ENCODE peak calls at places on chromosomes 4 and X, in six cellular contexts. V, W, D, Z, T and I are unnamed samples.

GRCh38 chrX:76148011-76148665 is 24.7 kb upstream of the PBDC1 start:
- DNase-seq in Z (no peak), D (no peak), T (no peak), V (peak), W (peak), I (peak)

GRCh38 chrX:100643943-100644587 is at the start of gene SRPX2:
- DNase-seq in T (peak), D (peak), Z (no peak), V (no peak), W (peak), I (peak)

GRCh38 chr4:81214518-81215218 is 354 bp downstream of the PRKG2 start:
- DNase-seq in T (no peak), W (peak), Z (peak), D (no peak), V (no peak), I (no peak)

GRCh38 chr4:99759346-99759984 is 57.2 kb upstream of the DAPP1 start:
- DNase-seq in W (no peak), T (peak), D (no peak), V (no peak), Z (no peak), I (no peak)

GRCh38 chrX:129724767-129725166 is 14.0 kb upstream of the XPNPEP2 start:
- DNase-seq in V (no peak), W (no peak), T (no peak), D (no peak), Z (no peak), I (no peak)

GRCh38 chr4:82613111-82613510 is 51.3 kb upstream of the TMEM150C start:
- DNase-seq in T (no peak), W (no peak), D (no peak), Z (no peak), V (no peak), I (no peak)

GRCh38 chr4:140659935-140660710 is 91.4 kb upstream of the UCP1 start:
- DNase-seq in V (no peak), W (no peak), Z (no peak), D (no peak), T (no peak), I (peak)

GRCh38 chrX:106948641-106949040 is 28.4 kb downstream of the CLDN2 start:
- DNase-seq in V (no peak), W (no peak), D (no peak), T (no peak), Z (no peak), I (peak)

GRCh38 chrX:150036181-150036580 is 97.9 kb upstream of the EOLA2 start:
- DNase-seq in V (no peak), T (no peak), W (peak), D (no peak), Z (no peak), I (peak)

GRCh38 chr4:145804134-145804533 is 124.2 kb downstream of the C4orf51 start:
- DNase-seq in T (peak), V (no peak), D (peak), W (peak), Z (no peak), I (peak)

GRCh38 chrX:29699214-29699613 is 516.1 kb upstream of the MAGEB2 start:
- DNase-seq in T (no peak), D (no peak), V (no peak), W (peak), Z (no peak), I (no peak)

GRCh38 chr4:11741190-11741652 is 312.5 kb upstream of the HS3ST1 start:
- DNase-seq in T (no peak), V (no peak), Z (no peak), W (peak), D (no peak), I (peak)

GRCh38 chr4:6118201-6118600 is 82.1 kb downstream of the JAKMIP1 start:
- DNase-seq in T (no peak), W (no peak), V (no peak), D (no peak), Z (peak), I (no peak)

GRCh38 chr4:139367421-139368090 is 65.3 kb upstream of the NDUFC1 start:
- DNase-seq in D (peak), V (no peak), W (peak), Z (no peak), T (no peak), I (no peak)

GRCh38 chr4:38034986-38035882 is 75.0 kb downstream of the PTTG2 start:
- DNase-seq in W (peak), T (no peak), V (peak), D (no peak), Z (no peak), I (peak)

GRCh38 chrX:109472939-109473713 is 8.8 kb downstream of the GUCY2F start:
- DNase-seq in Z (no peak), V (peak), T (no peak), D (no peak), W (peak), I (peak)

GRCh38 chr4:149951501-149951900 is 126.7 kb upstream of the DCLK2 start:
- DNase-seq in V (no peak), T (no peak), Z (no peak), W (no peak), D (no peak), I (no peak)

GRCh38 chr4:109078724-109079123 is 223.7 kb downstream of the COL25A1 start:
- DNase-seq in Z (no peak), W (peak), T (no peak), V (no peak), D (peak), I (no peak)

GRCh38 chr4:122700178-122700725 is 32.3 kb upstream of the BBS12 start:
- DNase-seq in T (peak), D (no peak), W (peak), V (no peak), Z (no peak), I (peak)

GRCh38 chr4:164081801-164082200 is 587.3 kb downstream of the TMA16 start:
- DNase-seq in V (no peak), Z (no peak), D (no peak), W (no peak), T (no peak), I (no peak)

GRCh38 chr4:161937596-161937995 is 226.2 kb downstream of the FSTL5 start:
- DNase-seq in Z (no peak), T (no peak), V (no peak), W (no peak), D (no peak), I (peak)

GRCh38 chr4:141027421-141027820 is 105.8 kb downstream of the RNF150 start:
- DNase-seq in W (no peak), V (no peak), Z (no peak), T (peak), D (no peak), I (peak)

GRCh38 chrX:9525511-9526248 is 60.8 kb downstream of the TBL1X start:
- DNase-seq in W (no peak), Z (no peak), T (no peak), V (peak), D (no peak), I (no peak)

GRCh38 chr4:78069859-78070258 is 12.7 kb downstream of the FRAS1 start:
- DNase-seq in W (no peak), D (no peak), V (no peak), Z (no peak), T (peak), I (no peak)

GRCh38 chr4:156578005-156578404 is 393.6 kb downstream of the PDGFC start:
- DNase-seq in V (no peak), D (no peak), W (no peak), Z (no peak), T (no peak), I (no peak)

GRCh38 chrX:40144576-40144975 is 46.8 kb upstream of the BCOR start:
- DNase-seq in D (no peak), T (no peak), V (no peak), Z (no peak), W (no peak), I (no peak)

GRCh38 chr4:26069218-26069617 is 155.2 kb downstream of the SMIM20 start:
- DNase-seq in D (no peak), T (no peak), Z (no peak), W (peak), V (peak), I (no peak)

GRCh38 chr4:158172558-158173258 is at the start of gene GASK1B:
- DNase-seq in Z (no peak), V (peak), D (no peak), T (no peak), W (peak), I (peak)

GRCh38 chr4:158171456-158171790 is 1.4 kb downstream of the GASK1B start:
- DNase-seq in D (no peak), W (no peak), Z (no peak), V (no peak), T (no peak), I (no peak)

GRCh38 chr4:158169931-158170690 is 2.7 kb downstream of the GASK1B start:
- DNase-seq in Z (no peak), W (peak), T (no peak), D (no peak), V (no peak), I (no peak)

GRCh38 chr4:158170691-158171455 is 2.0 kb downstream of the GASK1B start:
- DNase-seq in W (peak), D (no peak), T (peak), Z (peak), V (no peak), I (peak)

GRCh38 chr4:158172196-158172557 is 648 bp downstream of the GASK1B start:
- DNase-seq in W (peak), V (no peak), D (no peak), T (no peak), Z (no peak), I (no peak)
- H3K4me3 ChIP-seq in W (peak), V (no peak), D (peak), T (peak), Z (peak), I (peak)

GRCh38 chr4:7905461-7905915 is 34.2 kb downstream of the AFAP1 start:
- DNase-seq in Z (no peak), V (no peak), D (no peak), T (peak), W (no peak), I (no peak)
- H3K4me3 ChIP-seq in Z (no peak), V (no peak), D (peak), T (no peak), W (no peak), I (no peak)

GRCh38 chrX:95427389-95427788 is 1257.3 kb upstream of the DIAPH2 start:
- DNase-seq in Z (peak), W (no peak), D (no peak), T (no peak), V (no peak), I (peak)
- H3K4me3 ChIP-seq in Z (no peak), W (no peak), D (no peak), T (no peak), V (no peak), I (no peak)

GRCh38 chr4:153273736-153274135 is 69.5 kb downstream of the TRIM2 start:
- DNase-seq in V (no peak), D (no peak), T (no peak), Z (no peak), W (no peak), I (peak)
- H3K4me3 ChIP-seq in V (no peak), D (no peak), T (no peak), Z (no peak), W (no peak), I (no peak)

DNA sequence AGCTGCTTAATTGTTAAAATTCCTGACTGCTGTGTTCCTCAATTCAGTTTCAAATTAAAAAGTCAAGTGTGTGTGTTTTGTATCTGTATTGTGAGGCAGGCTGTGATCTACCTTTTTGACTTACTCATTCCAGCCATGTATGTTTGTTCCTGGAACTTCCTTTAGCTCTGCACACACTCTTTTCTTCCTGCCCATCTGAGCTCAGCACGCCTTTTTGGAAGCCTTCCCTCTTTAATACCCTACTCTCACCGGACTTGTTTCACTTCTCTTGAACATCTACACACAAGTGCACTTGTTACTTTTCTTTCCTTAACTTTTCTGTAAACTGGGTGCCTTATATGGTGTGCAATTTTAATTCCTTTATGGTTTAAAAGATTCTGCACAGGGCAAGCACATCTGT is 66.3 kb upstream of the LIMCH1 start:
- DNase-seq in Z (no peak), W (no peak), V (no peak), T (no peak), D (no peak), I (no peak)
- H3K4me3 ChIP-seq in Z (no peak), W (no peak), V (no peak), T (peak), D (no peak), I (no peak)

GRCh38 chrX:153827903-153828302 is 2.4 kb downstream of the PDZD4 start:
- DNase-seq in D (no peak), T (no peak), Z (no peak), V (no peak), W (no peak), I (no peak)
- H3K4me3 ChIP-seq in D (no peak), T (no peak), Z (no peak), V (no peak), W (no peak), I (no peak)